ENCODE peak calls at places on chromosomes 11 and 22, in eight cellular contexts. D, Z, O, T, R, F, Y and S are unnamed samples.

GRCh38 chr11:68649851-68650555 is 34.3 kb upstream of the GAL start:
- DNase-seq in D (no peak), Z (no peak), O (no peak), T (no peak), R (no peak), F (no peak), Y (no peak), S (no peak)

GRCh38 chr11:24820541-24820940 is 323.7 kb downstream of the LUZP2 start:
- DNase-seq in D (no peak), Z (no peak), O (no peak), T (no peak), R (peak; percentile 6), F (no peak), Y (no peak), S (no peak)

GRCh38 chr22:30880181-30880601 is 88.4 kb downstream of the MORC2 start:
- DNase-seq in D (no peak), Z (no peak), O (no peak), T (no peak), R (no peak), F (no peak), Y (no peak), S (no peak)

GRCh38 chr11:17014774-17015638 is 792 bp upstream of the PLEKHA7 start:
- DNase-seq in D (no peak), Z (no peak), O (peak; percentile 72), T (no peak), R (peak; percentile 21), F (no peak), Y (peak; percentile 89), S (no peak)

GRCh38 chr22:30205281-30206115 is 41.1 kb downstream of the LIF start:
- DNase-seq in D (no peak), Z (no peak), O (no peak), T (peak; percentile 35), R (peak; percentile 96), F (peak; percentile 92), Y (peak; percentile 99), S (no peak)

GRCh38 chr22:18005201-18005926 is 19.0 kb downstream of the MICAL3 start:
- DNase-seq in D (no peak), Z (no peak), O (no peak), T (no peak), R (no peak), F (no peak), Y (no peak), S (no peak)

GRCh38 chr11:2301631-2302272 is at the start of the genes C11orf21 and TSPAN32:
- DNase-seq in D (peak; percentile 57), Z (peak; percentile 68), O (no peak), T (no peak), R (peak; percentile 77), F (peak; percentile 59), Y (no peak), S (no peak)

GRCh38 chr11:60777572-60777971 is 7.6 kb upstream of the MS4A10 start:
- DNase-seq in D (no peak), Z (no peak), O (no peak), T (no peak), R (peak; percentile 84), F (peak; percentile 64), Y (peak; percentile 44), S (no peak)

GRCh38 chr11:111378773-111379499 is at the start of gene POU2AF1:
- DNase-seq in D (peak; percentile 77), Z (peak; percentile 73), O (no peak), T (no peak), R (peak; percentile 29), F (no peak), Y (no peak), S (peak; percentile 22)
- H3K4me3 ChIP-seq in D (peak within 1 kb of the TSS; percentile 45), Z (peak within 1 kb of the TSS; percentile 39), O (no peak within 1 kb of the TSS), T (no peak within 1 kb of the TSS), R (no peak within 1 kb of the TSS), F (no peak within 1 kb of the TSS), Y (no peak within 1 kb of the TSS), S (no peak within 1 kb of the TSS)

DNA sequence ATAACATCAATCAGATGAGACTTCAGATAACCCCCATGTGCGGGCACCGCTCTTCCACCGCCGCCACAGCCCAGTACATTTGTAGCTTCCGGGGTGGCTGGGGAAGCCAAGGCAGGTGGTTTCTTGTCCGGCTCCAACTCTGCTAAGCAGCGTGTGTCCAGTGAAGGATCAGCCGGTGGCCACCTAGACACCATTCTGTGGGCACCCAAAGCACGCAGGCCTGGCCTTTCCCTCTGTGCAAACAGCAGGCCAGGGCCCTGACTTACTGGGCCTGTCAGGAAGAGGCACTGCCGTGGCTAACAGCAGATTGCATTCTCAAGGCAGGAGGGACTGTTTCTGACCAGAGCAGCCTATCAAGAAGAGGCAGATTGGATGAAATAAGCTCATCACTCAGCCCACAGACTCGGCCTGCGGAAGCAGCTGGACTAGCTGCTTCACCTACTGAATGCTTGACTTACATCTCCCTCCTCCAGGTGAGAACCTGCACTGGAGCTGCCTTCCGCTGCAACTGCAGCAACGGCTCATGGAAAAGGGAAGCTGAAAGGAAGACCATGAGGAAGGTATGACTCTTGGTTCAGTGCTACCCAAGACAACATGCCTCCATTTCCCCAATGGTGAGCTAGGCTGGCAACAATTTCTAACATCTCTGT is 74.8 kb downstream of the ETS1 start:
- DNase-seq in D (peak; percentile 47), Z (peak; percentile 56), O (no peak), T (no peak), R (no peak), F (no peak), Y (no peak), S (no peak)
- H3K4me1 ChIP-seq in D (peaks cover 71% of the 10 kb centered on the region), Z (peaks cover 54% of the 10 kb centered on the region), O (no peaks in the 10 kb centered on the region), T (no peaks in the 10 kb centered on the region), R (no peaks in the 10 kb centered on the region), F (peaks cover 86% of the 10 kb centered on the region), Y (peaks cover 72% of the 10 kb centered on the region), S (peaks cover 36% of the 10 kb centered on the region)

GRCh38 chr22:46535876-46536558 is 1.4 kb downstream of the CELSR1 start:
- DNase-seq in D (no peak), Z (no peak), O (no peak), T (no peak), R (no peak), F (no peak), Y (peak; percentile 48), S (no peak)
- H3K4me3 ChIP-seq in D (no peak overlapping the region), Z (no peak overlapping the region), O (peak overlapping the region; percentile 35), T (no peak overlapping the region), R (peak overlapping the region; percentile 90), F (no peak overlapping the region), Y (peak overlapping the region; percentile 78), S (peak overlapping the region; percentile 64)

DNA sequence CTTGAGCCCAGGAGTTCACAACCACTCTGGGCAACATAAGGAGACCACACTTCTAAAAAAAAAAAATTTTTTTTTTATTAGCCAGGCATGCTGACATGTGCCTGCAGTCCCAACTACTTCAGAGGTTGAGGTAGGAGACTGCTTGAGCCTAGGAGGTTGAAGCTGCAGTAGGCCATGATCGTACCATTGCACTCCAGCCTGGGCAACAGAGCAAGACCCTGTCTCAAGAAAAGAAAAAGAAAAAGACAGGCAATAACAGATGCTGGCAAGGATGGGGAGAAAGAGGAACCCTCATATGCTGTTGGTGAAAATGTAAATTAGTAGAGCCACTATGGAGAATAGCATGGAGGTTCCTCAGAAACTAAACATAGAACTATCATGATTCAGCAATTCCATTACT is 64.8 kb downstream of the PAK1 start:
- DNase-seq in D (no peak), Z (no peak), O (no peak), T (no peak), R (no peak), F (no peak), Y (no peak), S (no peak)
- H3K4me1 ChIP-seq in D (peaks cover 46% of the 10 kb centered on the region), Z (peaks cover 29% of the 10 kb centered on the region), O (peaks cover 22% of the 10 kb centered on the region), T (no peaks in the 10 kb centered on the region), R (no peaks in the 10 kb centered on the region), F (peaks cover 8% of the 10 kb centered on the region), Y (peaks cover 22% of the 10 kb centered on the region), S (peaks cover 20% of the 10 kb centered on the region)

DNA sequence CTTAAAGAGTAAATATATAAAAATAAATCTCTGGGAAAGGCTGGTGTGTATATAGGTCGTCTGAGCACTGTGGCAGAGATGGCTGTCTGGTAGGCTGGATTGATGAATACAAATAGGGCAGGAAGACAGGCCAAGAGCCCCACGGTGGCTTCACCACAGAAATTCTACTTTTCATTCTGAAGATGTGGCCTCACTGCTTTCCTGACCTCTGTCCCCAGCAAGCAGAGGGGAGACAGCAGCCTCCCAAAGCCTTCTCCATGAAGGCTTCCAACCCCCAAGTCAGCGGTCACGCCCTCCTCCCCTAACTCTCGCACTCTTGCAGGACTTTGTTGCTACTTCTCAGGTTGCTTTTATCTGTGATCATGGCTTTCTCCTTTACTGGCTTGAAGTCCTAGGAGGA is 10.6 kb upstream of the KCNJ1 start:
- DNase-seq in D (no peak), Z (no peak), O (no peak), T (no peak), R (no peak), F (no peak), Y (no peak), S (no peak)
- H3K4me3 ChIP-seq in D (no peak overlapping the region), Z (no peak overlapping the region), O (no peak overlapping the region), T (no peak overlapping the region), R (no peak overlapping the region), F (no peak overlapping the region), Y (no peak overlapping the region), S (no peak overlapping the region)

GRCh38 chr22:45878901-45879551 is 97.9 kb downstream of the WNT7B start:
- DNase-seq in D (no peak), Z (no peak), O (peak; percentile 54), T (no peak), R (no peak), F (no peak), Y (no peak), S (no peak)

GRCh38 chr22:45879552-45879949 is 97.4 kb downstream of the WNT7B start:
- DNase-seq in D (no peak), Z (no peak), O (peak; percentile 41), T (no peak), R (no peak), F (no peak), Y (no peak), S (no peak)

GRCh38 chr22:45880091-45880651 is 96.8 kb downstream of the WNT7B start:
- DNase-seq in D (no peak), Z (no peak), O (peak; percentile 51), T (no peak), R (no peak), F (no peak), Y (no peak), S (no peak)

GRCh38 chr22:45881524-45881875 is 95.5 kb downstream of the WNT7B start:
- DNase-seq in D (no peak), Z (no peak), O (no peak), T (no peak), R (no peak), F (no peak), Y (no peak), S (no peak)

DNA sequence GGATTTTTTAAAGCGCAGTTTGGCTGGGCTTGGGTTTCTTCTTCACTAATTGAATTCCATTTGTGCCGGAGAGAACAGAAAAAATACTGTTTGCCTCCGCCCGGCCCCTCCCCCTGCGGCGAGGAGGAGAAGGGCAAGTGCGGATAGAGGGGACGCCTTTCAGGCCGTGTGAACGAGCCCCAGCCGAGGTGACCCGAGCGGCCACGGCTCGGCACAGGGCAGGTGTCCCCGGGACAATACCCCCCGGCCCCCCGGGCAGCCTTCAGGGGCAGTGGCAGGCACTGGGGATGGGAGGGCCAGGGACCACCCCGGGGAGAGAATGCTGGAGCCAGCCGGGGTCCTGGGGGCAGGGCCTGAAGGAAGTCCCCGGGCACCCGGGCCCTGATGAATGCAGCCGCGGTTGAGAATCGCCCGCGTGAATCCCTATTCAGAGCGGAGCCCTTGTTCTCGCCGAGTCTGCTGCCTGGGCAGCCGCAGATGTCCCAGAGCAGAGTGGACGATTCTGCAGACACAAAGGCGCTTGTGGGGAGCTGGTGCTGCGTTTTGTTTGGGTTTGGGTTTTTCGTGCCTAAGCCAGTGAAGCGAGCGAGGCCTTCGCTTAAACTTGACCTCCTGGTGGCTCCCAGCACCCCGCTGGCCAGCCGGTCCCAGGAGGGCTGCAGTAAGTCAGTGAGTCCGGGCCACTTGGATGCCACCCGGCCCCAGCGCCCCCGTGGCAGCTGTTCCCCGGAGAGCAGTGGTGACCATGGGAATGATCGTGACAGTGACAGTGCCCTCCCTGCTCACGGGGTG is 96.0 kb downstream of the WNT7B start:
- DNase-seq in D (no peak), Z (no peak), O (no peak), T (no peak), R (no peak), F (no peak), Y (no peak), S (no peak)
- H3K4me1 ChIP-seq in D (no peaks in the 10 kb centered on the region), Z (no peaks in the 10 kb centered on the region), O (no peaks in the 10 kb centered on the region), T (no peaks in the 10 kb centered on the region), R (peaks cover 3% of the 10 kb centered on the region), F (peaks cover 46% of the 10 kb centered on the region), Y (no peaks in the 10 kb centered on the region), S (peaks cover 17% of the 10 kb centered on the region)